ENCODE peak calls at places on chromosome 21, in six cellular contexts. L is fibroblast of lung, I is osteoblast, O is breast epithelium, S is fibroblast of the aortic adventitia, B is cardiac fibroblast. Y is an unnamed sample.

GRCh38 chr21:38234395-38235142 is 22.2 kb upstream of the KCNJ15 start:
- DNase-seq in S (no peak), L (no peak), B (no peak), O (peak), I (no peak), Y (no peak)

GRCh38 chr21:45901061-45901690 is 80.4 kb upstream of the COL6A1 start:
- DNase-seq in O (no peak), B (no peak), L (no peak), I (no peak), S (no peak), Y (peak)

GRCh38 chr21:32771134-32771523 is 426 bp downstream of the PAXBP1 start:
- DNase-seq in S (peak), L (peak), I (peak), B (peak), O (peak), Y (peak)

GRCh38 chr21:32378956-32379355 is 13.9 kb downstream of the URB1 start:
- DNase-seq in B (no peak), L (no peak), S (no peak), I (peak), O (no peak), Y (no peak)

GRCh38 chr21:40754466-40754865 is 92.5 kb downstream of the DSCAM start:
- DNase-seq in I (no peak), L (no peak), B (no peak), S (no peak), O (no peak), Y (no peak)

GRCh38 chr21:31688603-31689368 is 29.3 kb downstream of the SOD1 start:
- DNase-seq in I (no peak), L (peak), B (no peak), O (no peak), S (no peak), Y (no peak)

GRCh38 chr21:25750085-25750484 is 15.3 kb downstream of the GABPA start:
- DNase-seq in L (no peak), O (no peak), S (no peak), I (no peak), B (no peak), Y (no peak)

GRCh38 chr21:33302055-33302454 is 22.7 kb upstream of the IFNAR1 start:
- DNase-seq in I (no peak), S (no peak), B (no peak), L (no peak), O (no peak), Y (no peak)

GRCh38 chr21:31515253-31515652 is 144.2 kb upstream of the SOD1 start:
- DNase-seq in L (no peak), B (no peak), I (no peak), O (no peak), S (no peak), Y (no peak)

GRCh38 chr21:45575304-45575992 is 33.2 kb upstream of the SLC19A1 start:
- DNase-seq in L (no peak), S (no peak), O (no peak), B (no peak), I (peak), Y (peak)

GRCh38 chr21:37370152-37371040 is 3.8 kb downstream of the DYRK1A start:
- DNase-seq in I (no peak), B (peak), S (peak), O (no peak), L (peak), Y (no peak)

GRCh38 chr21:44431300-44431699 is 24.0 kb upstream of the LRRC3 start:
- DNase-seq in O (no peak), L (no peak), S (no peak), B (no peak), I (no peak), Y (no peak)

GRCh38 chr21:46060596-46061061 is 37.3 kb upstream of the COL6A2 start:
- DNase-seq in O (peak), B (peak), I (peak), S (peak), L (peak), Y (peak)

GRCh38 chr21:25569084-25569483 is 38.2 kb downstream of the MRPL39 start:
- DNase-seq in S (no peak), L (no peak), I (no peak), O (no peak), B (no peak), Y (no peak)

GRCh38 chr21:15000076-15000475 is 64.7 kb downstream of the NRIP1 start:
- DNase-seq in O (no peak), S (peak), L (peak), I (no peak), B (peak), Y (no peak)

GRCh38 chr21:42400525-42400924 is 3.2 kb upstream of the UBASH3A start:
- DNase-seq in L (peak), I (no peak), B (no peak), O (no peak), S (no peak), Y (no peak)

GRCh38 chr21:31351438-31351837 is 7.4 kb upstream of the TIAM1 start:
- DNase-seq in I (no peak), S (peak), L (peak), B (peak), O (no peak), Y (no peak)

GRCh38 chr21:16307256-16307655 is 577.5 kb downstream of the USP25 start:
- DNase-seq in B (no peak), S (peak), I (no peak), O (no peak), L (no peak), Y (no peak)

GRCh38 chr21:37561941-37562919 is 195.7 kb downstream of the DYRK1A start:
- DNase-seq in I (no peak), B (no peak), O (no peak), S (no peak), L (no peak), Y (no peak)

GRCh38 chr21:8991088-8991907 is 1530.1 kb upstream of the TPTE start:
- DNase-seq in B (no peak), L (peak), S (no peak), O (no peak), I (peak), Y (peak)

GRCh38 chr21:15730484-15731242 is 881 bp downstream of the USP25 start:
- DNase-seq in L (no peak), S (peak), B (no peak), O (no peak), I (peak), Y (no peak)

GRCh38 chr21:27291006-27291405 is 324.1 kb upstream of the ADAMTS5 start:
- DNase-seq in B (no peak), L (peak), I (no peak), O (no peak), S (no peak), Y (no peak)

GRCh38 chr21:46599251-46599572 is 5.7 kb downstream of the S100B start:
- DNase-seq in B (peak), L (peak), I (peak), O (no peak), S (peak), Y (peak)

GRCh38 chr21:28832013-28832714 is 160.5 kb downstream of the LTN1 start:
- DNase-seq in S (peak), L (peak), B (peak), O (no peak), I (peak), Y (no peak)
- H3K4me3 ChIP-seq in S (no peak), L (no peak), B (no peak), O (no peak), I (no peak), Y (no peak)

GRCh38 chr21:34305605-34306235 is 58.1 kb upstream of the KCNE2 start:
- DNase-seq in L (no peak), S (no peak), O (no peak), I (no peak), B (no peak), Y (no peak)
- H3K4me3 ChIP-seq in L (no peak), S (no peak), O (no peak), I (no peak), B (no peak), Y (no peak)

GRCh38 chr21:36149788-36150187 is 6.8 kb upstream of the DOP1B start:
- DNase-seq in B (no peak), O (no peak), S (no peak), I (no peak), L (no peak), Y (no peak)
- H3K4me3 ChIP-seq in B (no peak), O (no peak), S (no peak), I (no peak), L (no peak), Y (no peak)

DNA sequence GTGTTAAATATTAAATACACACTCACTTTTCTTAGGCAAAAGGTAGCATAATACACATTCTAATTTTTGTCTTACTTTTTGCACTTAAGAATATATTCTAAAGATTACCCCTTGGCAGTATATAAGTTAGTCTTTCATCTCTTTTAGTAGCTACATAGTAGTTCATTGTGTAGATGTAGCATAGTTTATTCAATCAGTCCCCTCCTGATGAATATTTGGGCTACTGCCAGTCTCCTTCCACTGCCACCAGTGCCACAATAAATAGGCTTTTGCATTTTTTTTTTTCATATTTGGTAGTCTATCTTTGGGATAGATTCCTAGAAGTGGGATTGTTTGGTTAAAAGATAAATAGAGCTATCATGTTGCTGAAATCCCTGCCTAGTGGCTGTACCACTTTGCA is 388.8 kb upstream of the RUNX1 start:
- DNase-seq in L (no peak), B (no peak), O (no peak), S (no peak), I (no peak), Y (no peak)
- H3K4me3 ChIP-seq in L (no peak), B (no peak), O (no peak), S (no peak), I (no peak), Y (no peak)